ENCODE peak calls at places on chromosomes 16 and 17, in four cellular contexts. E is A549, F is fibroblast of lung, P is GM12865. I is an unnamed sample.

GRCh38 chr16:55812951-55813350 is 19.9 kb downstream of the CES1 start:
- DNase-seq in F (no peak), E (no peak), P (no peak), I (no peak)

GRCh38 chr16:84390131-84390785 is 21.9 kb downstream of the ATP2C2 start:
- DNase-seq in F (no peak), E (peak), P (no peak), I (no peak)

GRCh38 chr17:83018658-83019193 is 60.7 kb upstream of the METRNL start:
- DNase-seq in P (no peak), E (no peak), F (no peak), I (no peak)

GRCh38 chr17:13478326-13478830 is 123.4 kb downstream of the HS3ST3A1 start:
- DNase-seq in E (no peak), F (no peak), P (no peak), I (no peak)

GRCh38 chr16:77285676-77286075 is 86.5 kb downstream of the SYCE1L start:
- DNase-seq in E (no peak), F (no peak), P (no peak), I (peak)

GRCh38 chr16:70151941-70152509 is 21.6 kb upstream of the CLEC18C start:
- DNase-seq in F (no peak), E (no peak), P (no peak), I (no peak)

GRCh38 chr16:63169100-63169499 is 1132.9 kb upstream of the CDH8 start:
- DNase-seq in E (no peak), F (no peak), P (no peak), I (no peak)

GRCh38 chr16:50246299-50247122 is 19.8 kb upstream of the ADCY7 start:
- DNase-seq in F (no peak), P (no peak), E (no peak), I (no peak)

GRCh38 chr17:69223809-69224208 is 4.8 kb downstream of the ABCA10 start:
- DNase-seq in F (peak), P (peak), E (no peak), I (no peak)

GRCh38 chr16:72455743-72456659 is 284.0 kb upstream of the PMFBP1 start:
- DNase-seq in P (no peak), F (no peak), E (no peak), I (peak)

GRCh38 chr16:56262148-56262878 is 71.0 kb downstream of the GNAO1 start:
- DNase-seq in F (no peak), E (no peak), P (no peak), I (no peak)

GRCh38 chr17:75549246-75550138 is 24.0 kb downstream of the LLGL2 start:
- DNase-seq in P (no peak), F (no peak), E (peak), I (peak)

GRCh38 chr17:3963214-3964201 is 729 bp downstream of the ATP2A3 start:
- DNase-seq in F (no peak), P (peak), E (no peak), I (peak)

GRCh38 chr17:31758646-31759045 is 100.4 kb downstream of the COPRS start:
- DNase-seq in P (no peak), F (no peak), E (no peak), I (no peak)

GRCh38 chr17:80939151-80940145 is 52.2 kb upstream of the CHMP6 start:
- DNase-seq in E (no peak), F (no peak), P (no peak), I (no peak)

GRCh38 chr17:63657776-63658175 is 35.6 kb downstream of the MAP3K3 start:
- DNase-seq in P (no peak), F (no peak), E (no peak), I (peak)

GRCh38 chr16:89420204-89420603 is 70.2 kb downstream of the ANKRD11 start:
- DNase-seq in P (peak), F (no peak), E (no peak), I (no peak)

GRCh38 chr17:72766761-72767356 is 325.6 kb downstream of the SLC39A11 start:
- DNase-seq in P (no peak), F (no peak), E (no peak), I (no peak)

GRCh38 chr17:14124854-14125253 is 55.5 kb downstream of the COX10 start:
- DNase-seq in P (no peak), E (no peak), F (no peak), I (no peak)

GRCh38 chr17:72386619-72387237 is 265.9 kb downstream of the SOX9 start:
- DNase-seq in F (peak), P (no peak), E (peak), I (no peak)

GRCh38 chr17:40451420-40451819 is 8.2 kb downstream of the IGFBP4 start:
- DNase-seq in F (peak), E (no peak), P (no peak), I (peak)

GRCh38 chr17:30358055-30358760 is 20.5 kb upstream of the CPD start:
- DNase-seq in F (no peak), P (no peak), E (no peak), I (no peak)

GRCh38 chr17:38598536-38598935 is 7.2 kb downstream of the SRCIN1 start:
- DNase-seq in P (peak), E (peak), F (peak), I (peak)

GRCh38 chr17:76074390-76075363 is at the start of gene GALR2:
- DNase-seq in F (no peak), E (no peak), P (no peak), I (no peak)

GRCh38 chr16:69939821-69940585 is 11.1 kb upstream of the CLEC18A start:
- DNase-seq in P (no peak), E (no peak), F (no peak), I (no peak)

GRCh38 chr17:16407911-16408588 is 7.3 kb upstream of the TRPV2 start:
- DNase-seq in E (peak), F (peak), P (peak), I (peak)

GRCh38 chr17:57834146-57834741 is 15.6 kb downstream of the MRPS23 start:
- DNase-seq in F (no peak), P (no peak), E (no peak), I (peak)

GRCh38 chr16:54160939-54161897 is 125.4 kb downstream of the IRX3 start:
- DNase-seq in P (no peak), E (no peak), F (no peak), I (no peak)

GRCh38 chr17:40056379-40057005 is 2.3 kb upstream of the MED24 start:
- DNase-seq in P (no peak), E (no peak), F (no peak), I (no peak)

GRCh38 chr16:81836279-81837054 is 57.4 kb downstream of the PLCG2 start:
- DNase-seq in F (no peak), P (peak), E (no peak), I (no peak)

GRCh38 chr17:36722121-36722902 is 120.9 kb downstream of the MRM1 start:
- DNase-seq in E (no peak), F (peak), P (peak), I (peak)

GRCh38 chr17:78716814-78717393 is 65.2 kb downstream of the CYTH1 start:
- DNase-seq in F (peak), P (peak), E (peak), I (peak)

GRCh38 chr16:70692481-70693203 is 6.8 kb upstream of the MTSS2 start:
- DNase-seq in P (no peak), F (peak), E (no peak), I (no peak)

GRCh38 chr16:86994651-86995171 is 322.5 kb downstream of the C16orf95 start:
- DNase-seq in E (peak), P (no peak), F (peak), I (no peak)

GRCh38 chr16:52283018-52283417 is 263.9 kb downstream of the TOX3 start:
- DNase-seq in P (no peak), F (peak), E (no peak), I (no peak)

GRCh38 chr17:7238418-7239090 is 703 bp downstream of the PHF23 start:
- DNase-seq in P (peak), F (no peak), E (peak), I (peak)

GRCh38 chr16:2331199-2331931 is 9.2 kb downstream of the ABCA3 start:
- DNase-seq in F (no peak), P (no peak), E (no peak), I (peak)

GRCh38 chr17:2865228-2865627 is 69.0 kb downstream of the RAP1GAP2 start:
- DNase-seq in P (peak), F (no peak), E (no peak), I (no peak)

GRCh38 chr17:2862197-2862596 is 66.0 kb downstream of the RAP1GAP2 start:
- DNase-seq in F (no peak), P (no peak), E (no peak), I (no peak)

GRCh38 chr17:2860045-2860444 is 63.8 kb downstream of the RAP1GAP2 start:
- DNase-seq in P (no peak), F (no peak), E (no peak), I (no peak)

GRCh38 chr17:2860883-2861282 is 64.6 kb downstream of the RAP1GAP2 start:
- DNase-seq in E (no peak), P (no peak), F (no peak), I (no peak)

GRCh38 chr17:2863204-2863603 is 67.0 kb downstream of the RAP1GAP2 start:
- DNase-seq in F (no peak), E (no peak), P (no peak), I (no peak)
- TF ChIP-seq CTCF in F (no peak), E (no peak), P (no peak), I (no peak)

DNA sequence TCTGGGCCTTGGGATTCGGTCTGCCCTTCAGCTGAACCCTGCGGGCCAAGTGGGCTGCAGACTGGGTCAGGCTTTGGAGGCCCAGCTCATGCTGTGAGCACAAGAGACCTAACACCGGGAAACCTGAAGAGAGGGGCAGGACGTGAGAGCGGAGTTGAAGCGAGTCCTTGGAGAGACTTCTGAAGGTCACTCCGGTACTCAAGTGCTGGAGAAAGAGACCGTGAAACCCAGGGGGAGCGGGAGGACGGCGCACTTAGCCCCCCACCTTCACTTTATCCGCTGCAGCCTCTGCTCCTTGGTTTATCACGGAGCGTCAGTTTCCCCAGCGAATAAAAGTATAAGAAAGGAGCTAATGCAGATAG is 361 bp downstream of the UQCRC2 start:
- DNase-seq in E (no peak), P (no peak), F (no peak), I (no peak)
- H3K4me3 ChIP-seq in E (peak), P (peak), F (peak), I (peak)

GRCh38 chr17:45971698-45972141 is 27.3 kb upstream of the STH start:
- DNase-seq in F (no peak), E (no peak), P (no peak), I (no peak)
- TF ChIP-seq CTCF in F (no peak), E (no peak), P (no peak), I (no peak)

GRCh38 chr17:11668633-11669032 is 70.4 kb downstream of the DNAH9 start:
- DNase-seq in P (no peak), F (no peak), E (no peak), I (no peak)
- H3K4me3 ChIP-seq in P (no peak), F (no peak), E (no peak), I (no peak)

DNA sequence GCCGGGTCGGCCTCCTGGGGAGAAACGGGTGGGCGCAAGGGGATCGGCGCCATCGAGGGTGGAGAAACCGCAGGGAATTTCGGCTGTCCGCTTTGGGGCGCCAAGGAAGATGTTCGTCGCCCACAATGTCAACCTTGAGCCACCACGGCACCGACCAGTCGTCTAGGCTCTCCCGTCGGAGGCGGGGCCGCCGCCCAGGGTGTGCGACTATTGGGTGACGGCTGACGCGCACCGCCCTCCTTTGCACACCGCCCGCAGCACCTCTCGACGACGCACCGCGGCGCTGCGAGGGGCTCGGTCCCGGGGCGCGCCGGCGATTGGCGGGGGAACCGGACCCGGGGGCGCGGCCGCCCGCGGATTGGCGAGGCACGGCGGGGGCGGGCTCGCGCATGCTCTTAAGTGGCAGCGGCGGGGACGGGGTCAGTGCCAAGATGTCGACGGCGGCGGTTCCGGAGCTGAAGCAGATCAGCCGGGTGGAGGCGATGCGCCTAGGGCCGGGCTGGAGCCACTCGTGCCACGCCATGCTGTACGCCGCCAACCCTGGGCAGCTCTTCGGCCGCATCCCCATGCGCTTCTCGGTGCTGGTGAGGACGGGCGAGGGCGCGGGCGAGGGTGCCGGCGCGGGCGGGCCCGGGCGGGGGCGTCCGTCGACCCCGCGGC is at the start of gene NUDT16L1:
- DNase-seq in E (peak), P (peak), F (peak), I (peak)
- TF ChIP-seq CTCF in E (no peak), P (peak), F (no peak), I (no peak)

I was measured in thyroid gland.